ENCODE peak calls at places on chromosomes 6 and 20, in eight cellular contexts. One of them, this sample, is unnamed.

GRCh38 chr6:100622907-100623692 is 158.4 kb upstream of the SIM1 start:
- DNase-seq in cardiac muscle cell: peak; percentile 72
- DNase-seq in pancreas: no peak
- DNase-seq in mammary epithelial cell: peak; percentile 27
- DNase-seq in heart left ventricle: no peak
- DNase-seq in right lobe of liver: no peak
- DNase-seq in ovary: no peak
- DNase-seq in adrenal gland: no peak
- DNase-seq in this sample: no peak

GRCh38 chr6:117601811-117602150 is 530 bp downstream of the GOPC start:
- DNase-seq in cardiac muscle cell: no peak
- DNase-seq in pancreas: no peak
- DNase-seq in mammary epithelial cell: peak; percentile 27
- DNase-seq in heart left ventricle: peak; percentile 23
- DNase-seq in right lobe of liver: no peak
- DNase-seq in ovary: no peak
- DNase-seq in adrenal gland: peak; percentile 56
- DNase-seq in this sample: peak; percentile 18

GRCh38 chr6:10316327-10316726 is 98.5 kb downstream of the TFAP2A start:
- DNase-seq in cardiac muscle cell: no peak
- DNase-seq in pancreas: no peak
- DNase-seq in mammary epithelial cell: peak; percentile 95
- DNase-seq in heart left ventricle: no peak
- DNase-seq in right lobe of liver: no peak
- DNase-seq in ovary: no peak
- DNase-seq in adrenal gland: peak; percentile 76
- DNase-seq in this sample: no peak

GRCh38 chr6:3315841-3316240 is 57.1 kb downstream of the PSMG4 start:
- DNase-seq in cardiac muscle cell: peak; percentile 84
- DNase-seq in pancreas: no peak
- DNase-seq in mammary epithelial cell: no peak
- DNase-seq in heart left ventricle: no peak
- DNase-seq in right lobe of liver: no peak
- DNase-seq in ovary: no peak
- DNase-seq in adrenal gland: no peak
- DNase-seq in this sample: no peak

GRCh38 chr6:33029297-33030184 is 20.1 kb upstream of the HLA-DOA start:
- DNase-seq in cardiac muscle cell: peak; percentile 29
- DNase-seq in pancreas: peak; percentile 60
- DNase-seq in mammary epithelial cell: no peak
- DNase-seq in heart left ventricle: peak; percentile 48
- DNase-seq in right lobe of liver: no peak
- DNase-seq in ovary: no peak
- DNase-seq in adrenal gland: peak; percentile 86
- DNase-seq in this sample: no peak

GRCh38 chr20:2760381-2761305 is 39.8 kb downstream of the CPXM1 start:
- DNase-seq in cardiac muscle cell: no peak
- DNase-seq in pancreas: no peak
- DNase-seq in mammary epithelial cell: no peak
- DNase-seq in heart left ventricle: no peak
- DNase-seq in right lobe of liver: no peak
- DNase-seq in ovary: no peak
- DNase-seq in adrenal gland: no peak
- DNase-seq in this sample: no peak

GRCh38 chr6:37566209-37566859 is 66.6 kb upstream of the CCDC167 start:
- DNase-seq in cardiac muscle cell: peak; percentile 49
- DNase-seq in pancreas: no peak
- DNase-seq in mammary epithelial cell: peak; percentile 13
- DNase-seq in heart left ventricle: peak; percentile 54
- DNase-seq in right lobe of liver: peak; percentile 64
- DNase-seq in ovary: peak; percentile 44
- DNase-seq in adrenal gland: peak; percentile 74
- DNase-seq in this sample: peak; percentile 47

GRCh38 chr20:59827138-59828056 is 106.0 kb downstream of the SYCP2 start:
- DNase-seq in cardiac muscle cell: no peak
- DNase-seq in pancreas: no peak
- DNase-seq in mammary epithelial cell: no peak
- DNase-seq in heart left ventricle: no peak
- DNase-seq in right lobe of liver: no peak
- DNase-seq in ovary: no peak
- DNase-seq in adrenal gland: peak; percentile 42
- DNase-seq in this sample: no peak

GRCh38 chr6:40438556-40438955 is 148.6 kb downstream of the LRFN2 start:
- DNase-seq in cardiac muscle cell: no peak
- DNase-seq in pancreas: no peak
- DNase-seq in mammary epithelial cell: no peak
- DNase-seq in heart left ventricle: no peak
- DNase-seq in right lobe of liver: no peak
- DNase-seq in ovary: no peak
- DNase-seq in adrenal gland: no peak
- DNase-seq in this sample: no peak

GRCh38 chr6:11833626-11834592 is 55.3 kb upstream of the ADTRP start:
- DNase-seq in cardiac muscle cell: no peak
- DNase-seq in pancreas: peak; percentile 82
- DNase-seq in mammary epithelial cell: no peak
- DNase-seq in heart left ventricle: no peak
- DNase-seq in right lobe of liver: peak; percentile 68
- DNase-seq in ovary: no peak
- DNase-seq in adrenal gland: no peak
- DNase-seq in this sample: no peak

GRCh38 chr6:131976545-131977061 is 25.4 kb upstream of the CCN2 start:
- DNase-seq in cardiac muscle cell: peak; percentile 78
- DNase-seq in pancreas: no peak
- DNase-seq in mammary epithelial cell: no peak
- DNase-seq in heart left ventricle: no peak
- DNase-seq in right lobe of liver: no peak
- DNase-seq in ovary: no peak
- DNase-seq in adrenal gland: no peak
- DNase-seq in this sample: no peak

GRCh38 chr6:5730586-5731263 is 276.0 kb downstream of the NRN1 start:
- DNase-seq in cardiac muscle cell: peak; percentile 27
- DNase-seq in pancreas: no peak
- DNase-seq in mammary epithelial cell: peak; percentile 52
- DNase-seq in heart left ventricle: no peak
- DNase-seq in right lobe of liver: no peak
- DNase-seq in ovary: no peak
- DNase-seq in adrenal gland: no peak
- DNase-seq in this sample: no peak

GRCh38 chr6:169452117-169452868 is 198.6 kb upstream of the THBS2 start:
- DNase-seq in cardiac muscle cell: peak; percentile 94
- DNase-seq in pancreas: no peak
- DNase-seq in mammary epithelial cell: peak; percentile 78
- DNase-seq in heart left ventricle: peak; percentile 79
- DNase-seq in right lobe of liver: no peak
- DNase-seq in ovary: peak; percentile 95
- DNase-seq in adrenal gland: peak; percentile 88
- DNase-seq in this sample: peak; percentile 65

GRCh38 chr6:40349092-40349491 is 238.1 kb downstream of the LRFN2 start:
- DNase-seq in cardiac muscle cell: peak; percentile 59
- DNase-seq in pancreas: no peak
- DNase-seq in mammary epithelial cell: no peak
- DNase-seq in heart left ventricle: no peak
- DNase-seq in right lobe of liver: no peak
- DNase-seq in ovary: no peak
- DNase-seq in adrenal gland: peak; percentile 27
- DNase-seq in this sample: no peak

GRCh38 chr20:36483205-36483918 is 58.0 kb upstream of the MYL9 start:
- DNase-seq in cardiac muscle cell: no peak
- DNase-seq in pancreas: no peak
- DNase-seq in mammary epithelial cell: no peak
- DNase-seq in heart left ventricle: no peak
- DNase-seq in right lobe of liver: no peak
- DNase-seq in ovary: no peak
- DNase-seq in adrenal gland: no peak
- DNase-seq in this sample: no peak

GRCh38 chr6:30700340-30700739 is 9.6 kb upstream of the NRM start:
- DNase-seq in cardiac muscle cell: no peak
- DNase-seq in pancreas: no peak
- DNase-seq in mammary epithelial cell: no peak
- DNase-seq in heart left ventricle: peak; percentile 61
- DNase-seq in right lobe of liver: peak; percentile 84
- DNase-seq in ovary: no peak
- DNase-seq in adrenal gland: no peak
- DNase-seq in this sample: no peak

GRCh38 chr6:101539510-101540245 is 146.2 kb downstream of the GRIK2 start:
- DNase-seq in cardiac muscle cell: peak; percentile 65
- DNase-seq in pancreas: no peak
- DNase-seq in mammary epithelial cell: peak; percentile 32
- DNase-seq in heart left ventricle: no peak
- DNase-seq in right lobe of liver: no peak
- DNase-seq in ovary: no peak
- DNase-seq in adrenal gland: no peak
- DNase-seq in this sample: no peak

GRCh38 chr6:137188855-137189254 is 15.4 kb upstream of the IL22RA2 start:
- DNase-seq in cardiac muscle cell: no peak
- DNase-seq in pancreas: no peak
- DNase-seq in mammary epithelial cell: no peak
- DNase-seq in heart left ventricle: no peak
- DNase-seq in right lobe of liver: no peak
- DNase-seq in ovary: no peak
- DNase-seq in adrenal gland: no peak
- DNase-seq in this sample: no peak

GRCh38 chr6:121849477-121849876 is 414.0 kb downstream of the GJA1 start:
- DNase-seq in cardiac muscle cell: peak; percentile 87
- DNase-seq in pancreas: peak; percentile 17
- DNase-seq in mammary epithelial cell: peak; percentile 48
- DNase-seq in heart left ventricle: peak; percentile 27
- DNase-seq in right lobe of liver: no peak
- DNase-seq in ovary: peak; percentile 75
- DNase-seq in adrenal gland: peak; percentile 79
- DNase-seq in this sample: peak; percentile 17

GRCh38 chr6:37242429-37243052 is 15.0 kb upstream of the TBC1D22B start:
- DNase-seq in cardiac muscle cell: peak; percentile 98
- DNase-seq in pancreas: peak; percentile 40
- DNase-seq in mammary epithelial cell: peak; percentile 97
- DNase-seq in heart left ventricle: peak; percentile 35
- DNase-seq in right lobe of liver: no peak
- DNase-seq in ovary: peak; percentile 74
- DNase-seq in adrenal gland: peak; percentile 78
- DNase-seq in this sample: no peak

GRCh38 chr6:80605165-80605989 is 498.9 kb downstream of the BCKDHB start:
- DNase-seq in cardiac muscle cell: peak; percentile 56
- DNase-seq in pancreas: no peak
- DNase-seq in mammary epithelial cell: peak; percentile 57
- DNase-seq in heart left ventricle: no peak
- DNase-seq in right lobe of liver: no peak
- DNase-seq in ovary: no peak
- DNase-seq in adrenal gland: no peak
- DNase-seq in this sample: no peak

GRCh38 chr20:62740286-62741141 is 31.9 kb downstream of the NTSR1 start:
- DNase-seq in cardiac muscle cell: peak; percentile 80
- DNase-seq in pancreas: no peak
- DNase-seq in mammary epithelial cell: peak; percentile 91
- DNase-seq in heart left ventricle: peak; percentile 20
- DNase-seq in right lobe of liver: peak; percentile 40
- DNase-seq in ovary: no peak
- DNase-seq in adrenal gland: no peak
- DNase-seq in this sample: peak; percentile 15

GRCh38 chr20:37351689-37352610 is 6.0 kb downstream of the SRC start:
- DNase-seq in cardiac muscle cell: no peak
- DNase-seq in pancreas: no peak
- DNase-seq in mammary epithelial cell: no peak
- DNase-seq in heart left ventricle: no peak
- DNase-seq in right lobe of liver: no peak
- DNase-seq in ovary: no peak
- DNase-seq in adrenal gland: no peak
- DNase-seq in this sample: no peak

DNA sequence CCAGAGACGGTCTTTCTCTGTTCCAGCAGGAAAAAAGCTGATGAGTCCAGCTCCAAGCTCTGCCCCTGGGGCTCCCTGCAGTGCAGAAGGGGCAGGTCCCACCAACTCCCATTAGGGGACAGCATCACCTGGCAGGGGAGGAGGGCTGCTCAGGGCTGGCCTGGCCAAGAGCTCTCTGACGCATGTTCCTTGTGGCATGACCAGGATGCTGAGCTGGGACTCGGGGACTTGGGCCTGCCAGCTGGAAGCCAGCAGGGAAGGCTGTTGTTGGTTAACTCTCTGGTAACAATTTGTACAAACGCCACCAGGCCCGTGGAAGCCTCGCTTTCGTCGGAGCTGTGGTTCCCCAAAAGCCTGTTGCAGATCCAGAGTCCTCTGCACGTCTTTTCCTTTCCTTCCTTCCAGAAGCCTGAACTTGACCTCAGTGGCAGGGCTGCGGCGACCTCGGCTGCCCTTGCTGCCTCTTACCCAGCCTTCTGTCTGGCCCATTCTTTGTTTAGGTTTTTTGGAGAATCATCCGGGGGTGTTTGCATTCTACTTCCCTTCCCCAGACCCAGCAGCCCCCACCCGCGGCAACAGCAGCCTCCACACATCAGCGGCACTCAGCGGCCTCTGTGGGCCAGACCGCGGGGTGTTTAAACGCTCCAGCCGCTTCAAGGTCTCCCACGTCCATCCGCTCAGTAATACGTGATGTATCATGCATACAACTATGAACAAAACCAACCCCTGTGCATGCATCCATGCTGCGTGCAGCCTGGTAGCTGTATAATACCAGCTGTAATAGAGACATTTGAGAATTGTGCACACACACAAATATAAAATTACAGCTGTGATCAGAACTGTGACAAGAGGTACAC is 63.3 kb downstream of the GNAS-AS1 start:
- DNase-seq in cardiac muscle cell: no peak
- DNase-seq in pancreas: no peak
- DNase-seq in mammary epithelial cell: no peak
- DNase-seq in heart left ventricle: no peak
- DNase-seq in right lobe of liver: no peak
- DNase-seq in ovary: no peak
- DNase-seq in adrenal gland: no peak
- DNase-seq in this sample: no peak
- H3K27me3 ChIP-seq in cardiac muscle cell: no peaks in the 10 kb centered on the region
- H3K27me3 ChIP-seq in pancreas: no peaks in the 10 kb centered on the region
- H3K27me3 ChIP-seq in mammary epithelial cell: no peaks in the 10 kb centered on the region
- H3K27me3 ChIP-seq in heart left ventricle: peaks cover 6% of the 10 kb centered on the region
- H3K27me3 ChIP-seq in right lobe of liver: no peaks in the 10 kb centered on the region
- H3K27me3 ChIP-seq in ovary: no peaks in the 10 kb centered on the region
- H3K27me3 ChIP-seq in adrenal gland: peaks cover 6% of the 10 kb centered on the region
- H3K27me3 ChIP-seq in this sample: peaks cover 96% of the 10 kb centered on the region

GRCh38 chr6:42569102-42570028 is 5.5 kb downstream of the UBR2 start:
- DNase-seq in cardiac muscle cell: peak; percentile 91
- DNase-seq in pancreas: no peak
- DNase-seq in mammary epithelial cell: peak; percentile 94
- DNase-seq in heart left ventricle: no peak
- DNase-seq in right lobe of liver: no peak
- DNase-seq in ovary: no peak
- DNase-seq in adrenal gland: no peak
- DNase-seq in this sample: no peak
- TF ChIP-seq CTCF in cardiac muscle cell: peak; percentile 4
- TF ChIP-seq CTCF in pancreas: no peak
- TF ChIP-seq CTCF in mammary epithelial cell: peak; percentile 10
- TF ChIP-seq CTCF in heart left ventricle: no peak
- TF ChIP-seq CTCF in right lobe of liver: no peak
- TF ChIP-seq CTCF in ovary: no peak
- TF ChIP-seq CTCF in adrenal gland: no peak
- TF ChIP-seq CTCF in this sample: no peak

GRCh38 chr20:57568960-57569359 is 8.1 kb downstream of the PCK1 start:
- DNase-seq in cardiac muscle cell: no peak
- DNase-seq in pancreas: no peak
- DNase-seq in mammary epithelial cell: no peak
- DNase-seq in heart left ventricle: no peak
- DNase-seq in right lobe of liver: peak; percentile 54
- DNase-seq in ovary: no peak
- DNase-seq in adrenal gland: no peak
- DNase-seq in this sample: no peak
- H3K27me3 ChIP-seq in cardiac muscle cell: no peaks in the 10 kb centered on the region
- H3K27me3 ChIP-seq in pancreas: no peaks in the 10 kb centered on the region
- H3K27me3 ChIP-seq in mammary epithelial cell: no peaks in the 10 kb centered on the region
- H3K27me3 ChIP-seq in heart left ventricle: peaks cover 14% of the 10 kb centered on the region
- H3K27me3 ChIP-seq in right lobe of liver: no peaks in the 10 kb centered on the region
- H3K27me3 ChIP-seq in ovary: no peaks in the 10 kb centered on the region
- H3K27me3 ChIP-seq in adrenal gland: peaks cover 5% of the 10 kb centered on the region
- H3K27me3 ChIP-seq in this sample: peaks cover 91% of the 10 kb centered on the region

GRCh38 chr6:127186889-127187288 is 68.4 kb downstream of the RSPO3 start:
- DNase-seq in cardiac muscle cell: no peak
- DNase-seq in pancreas: peak; percentile 41
- DNase-seq in mammary epithelial cell: peak; percentile 24
- DNase-seq in heart left ventricle: peak; percentile 64
- DNase-seq in right lobe of liver: peak; percentile 85
- DNase-seq in ovary: no peak
- DNase-seq in adrenal gland: peak; percentile 68
- DNase-seq in this sample: peak; percentile 78
- TF ChIP-seq CTCF in cardiac muscle cell: peak; percentile 44
- TF ChIP-seq CTCF in pancreas: peak; percentile 26
- TF ChIP-seq CTCF in mammary epithelial cell: peak; percentile 69
- TF ChIP-seq CTCF in heart left ventricle: peak; percentile 56
- TF ChIP-seq CTCF in right lobe of liver: peak; percentile 78
- TF ChIP-seq CTCF in ovary: no peak
- TF ChIP-seq CTCF in adrenal gland: peak; percentile 41
- TF ChIP-seq CTCF in this sample: peak; percentile 65

This sample was measured in left ventricle myocardium inferior.